ENCODE peak calls at places on chromosome X, in five cellular contexts. X, U, F, J and K are unnamed samples.

GRCh38 chrX:82092307-82092706 is 890.4 kb downstream of the SH3BGRL start:
- ATAC-seq in J (peak), U (peak), F (no peak), X (no peak), K (no peak)

GRCh38 chrX:48569958-48570357 is 4.3 kb upstream of the RBM3 start:
- ATAC-seq in J (peak), U (no peak), F (no peak), X (peak), K (no peak)

GRCh38 chrX:104660092-104660491 is 94.1 kb downstream of the IL1RAPL2 start:
- ATAC-seq in J (no peak), F (no peak), X (no peak), U (no peak), K (no peak)

GRCh38 chrX:46759645-46759974 is 692 bp upstream of the SLC9A7 start:
- ATAC-seq in U (peak), X (no peak), J (peak), F (no peak), K (no peak)

GRCh38 chrX:47156611-47157520 is 11.8 kb downstream of the RBM10 start:
- ATAC-seq in F (no peak), X (no peak), U (no peak), J (no peak), K (no peak)

GRCh38 chrX:64394059-64394873 is 986 bp downstream of the MTMR8 start:
- ATAC-seq in U (peak), F (peak), J (peak), X (no peak), K (no peak)

GRCh38 chrX:153646620-153647373 is at the start of gene DUSP9:
- ATAC-seq in J (peak), U (no peak), F (no peak), X (peak), K (no peak)

GRCh38 chrX:119118780-119119395 is 8.7 kb downstream of the KIAA1210 start:
- ATAC-seq in U (peak), J (peak), X (peak), F (no peak), K (peak)

GRCh38 chrX:7515681-7516413 is 327.1 kb upstream of the VCX start:
- ATAC-seq in J (no peak), F (no peak), U (no peak), X (peak), K (no peak)

GRCh38 chrX:132171478-132171877 is 43.7 kb upstream of the FRMD7 start:
- ATAC-seq in J (no peak), U (no peak), X (no peak), F (no peak), K (no peak)

GRCh38 chrX:110103344-110103743 is 100.4 kb downstream of the TMEM164 start:
- ATAC-seq in F (no peak), U (no peak), J (no peak), X (no peak), K (no peak)

GRCh38 chrX:77493677-77494553 is 46.7 kb downstream of the FGF16 start:
- ATAC-seq in F (no peak), J (no peak), U (no peak), X (peak), K (no peak)